ENCODE peak calls at places on chromosomes 7 and 10, in six cellular contexts. One of them, this sample, is unnamed.

GRCh38 chr10:11224792-11225448 is 207.2 kb downstream of the CELF2 start:
- DNase-seq in T-cell: no peak
- DNase-seq in type B pancreatic cell: no peak
- DNase-seq in gastrocnemius medialis: no peak
- DNase-seq in stimulated activated CD4-positive, alpha-beta T cell treated with anti-CD3 and anti-CD28 coated beads, Interleukin-12 subunit alpha, Interleukin-12 subunit beta, amount 100 ng/mL, for 48 hours: no peak
- DNase-seq in stimulated activated CD8-positive, alpha-beta memory T cell treated with anti-CD3 and anti-CD28 coated beads, Interleukin-12 subunit alpha, Interleukin-12 subunit beta, amount 100 ng/mL, for 1 hour: no peak
- DNase-seq in this sample: no peak

GRCh38 chr10:131777162-131777561 is 123.6 kb upstream of the PPP2R2D start:
- DNase-seq in T-cell: no peak
- DNase-seq in type B pancreatic cell: no peak
- DNase-seq in gastrocnemius medialis: no peak
- DNase-seq in stimulated activated CD4-positive, alpha-beta T cell treated with anti-CD3 and anti-CD28 coated beads, Interleukin-12 subunit alpha, Interleukin-12 subunit beta, amount 100 ng/mL, for 48 hours: no peak
- DNase-seq in stimulated activated CD8-positive, alpha-beta memory T cell treated with anti-CD3 and anti-CD28 coated beads, Interleukin-12 subunit alpha, Interleukin-12 subunit beta, amount 100 ng/mL, for 1 hour: no peak
- DNase-seq in this sample: no peak

GRCh38 chr10:69438531-69439349 is 12.5 kb upstream of the TSPAN15 start:
- DNase-seq in T-cell: no peak
- DNase-seq in type B pancreatic cell: no peak
- DNase-seq in gastrocnemius medialis: peak
- DNase-seq in stimulated activated CD4-positive, alpha-beta T cell treated with anti-CD3 and anti-CD28 coated beads, Interleukin-12 subunit alpha, Interleukin-12 subunit beta, amount 100 ng/mL, for 48 hours: no peak
- DNase-seq in stimulated activated CD8-positive, alpha-beta memory T cell treated with anti-CD3 and anti-CD28 coated beads, Interleukin-12 subunit alpha, Interleukin-12 subunit beta, amount 100 ng/mL, for 1 hour: no peak
- DNase-seq in this sample: no peak

GRCh38 chr7:68371985-68372384 is 1226.3 kb upstream of the AUTS2 start:
- DNase-seq in T-cell: no peak
- DNase-seq in type B pancreatic cell: no peak
- DNase-seq in gastrocnemius medialis: no peak
- DNase-seq in stimulated activated CD4-positive, alpha-beta T cell treated with anti-CD3 and anti-CD28 coated beads, Interleukin-12 subunit alpha, Interleukin-12 subunit beta, amount 100 ng/mL, for 48 hours: no peak
- DNase-seq in stimulated activated CD8-positive, alpha-beta memory T cell treated with anti-CD3 and anti-CD28 coated beads, Interleukin-12 subunit alpha, Interleukin-12 subunit beta, amount 100 ng/mL, for 1 hour: no peak
- DNase-seq in this sample: no peak

GRCh38 chr10:132207536-132208488 is 21.1 kb downstream of the DPYSL4 start:
- DNase-seq in T-cell: no peak
- DNase-seq in type B pancreatic cell: no peak
- DNase-seq in gastrocnemius medialis: no peak
- DNase-seq in stimulated activated CD4-positive, alpha-beta T cell treated with anti-CD3 and anti-CD28 coated beads, Interleukin-12 subunit alpha, Interleukin-12 subunit beta, amount 100 ng/mL, for 48 hours: no peak
- DNase-seq in stimulated activated CD8-positive, alpha-beta memory T cell treated with anti-CD3 and anti-CD28 coated beads, Interleukin-12 subunit alpha, Interleukin-12 subunit beta, amount 100 ng/mL, for 1 hour: no peak
- DNase-seq in this sample: no peak

GRCh38 chr7:27603813-27604212 is 58.9 kb downstream of the HIBADH start:
- DNase-seq in T-cell: no peak
- DNase-seq in type B pancreatic cell: no peak
- DNase-seq in gastrocnemius medialis: no peak
- DNase-seq in stimulated activated CD4-positive, alpha-beta T cell treated with anti-CD3 and anti-CD28 coated beads, Interleukin-12 subunit alpha, Interleukin-12 subunit beta, amount 100 ng/mL, for 48 hours: no peak
- DNase-seq in stimulated activated CD8-positive, alpha-beta memory T cell treated with anti-CD3 and anti-CD28 coated beads, Interleukin-12 subunit alpha, Interleukin-12 subunit beta, amount 100 ng/mL, for 1 hour: no peak
- DNase-seq in this sample: no peak

GRCh38 chr7:40799493-40800406 is 664.9 kb downstream of the SUGCT start:
- DNase-seq in T-cell: no peak
- DNase-seq in type B pancreatic cell: no peak
- DNase-seq in gastrocnemius medialis: no peak
- DNase-seq in stimulated activated CD4-positive, alpha-beta T cell treated with anti-CD3 and anti-CD28 coated beads, Interleukin-12 subunit alpha, Interleukin-12 subunit beta, amount 100 ng/mL, for 48 hours: no peak
- DNase-seq in stimulated activated CD8-positive, alpha-beta memory T cell treated with anti-CD3 and anti-CD28 coated beads, Interleukin-12 subunit alpha, Interleukin-12 subunit beta, amount 100 ng/mL, for 1 hour: no peak
- DNase-seq in this sample: no peak

GRCh38 chr7:1100886-1101579 is 13.1 kb downstream of the GPER1 start:
- DNase-seq in T-cell: no peak
- DNase-seq in type B pancreatic cell: no peak
- DNase-seq in gastrocnemius medialis: no peak
- DNase-seq in stimulated activated CD4-positive, alpha-beta T cell treated with anti-CD3 and anti-CD28 coated beads, Interleukin-12 subunit alpha, Interleukin-12 subunit beta, amount 100 ng/mL, for 48 hours: no peak
- DNase-seq in stimulated activated CD8-positive, alpha-beta memory T cell treated with anti-CD3 and anti-CD28 coated beads, Interleukin-12 subunit alpha, Interleukin-12 subunit beta, amount 100 ng/mL, for 1 hour: no peak
- DNase-seq in this sample: no peak

GRCh38 chr7:26051021-26051420 is 101.0 kb upstream of the NFE2L3 start:
- DNase-seq in T-cell: no peak
- DNase-seq in type B pancreatic cell: no peak
- DNase-seq in gastrocnemius medialis: no peak
- DNase-seq in stimulated activated CD4-positive, alpha-beta T cell treated with anti-CD3 and anti-CD28 coated beads, Interleukin-12 subunit alpha, Interleukin-12 subunit beta, amount 100 ng/mL, for 48 hours: no peak
- DNase-seq in stimulated activated CD8-positive, alpha-beta memory T cell treated with anti-CD3 and anti-CD28 coated beads, Interleukin-12 subunit alpha, Interleukin-12 subunit beta, amount 100 ng/mL, for 1 hour: no peak
- DNase-seq in this sample: no peak

GRCh38 chr7:139481364-139481763 is 2.1 kb downstream of the KLRG2 start:
- DNase-seq in T-cell: no peak
- DNase-seq in type B pancreatic cell: no peak
- DNase-seq in gastrocnemius medialis: no peak
- DNase-seq in stimulated activated CD4-positive, alpha-beta T cell treated with anti-CD3 and anti-CD28 coated beads, Interleukin-12 subunit alpha, Interleukin-12 subunit beta, amount 100 ng/mL, for 48 hours: no peak
- DNase-seq in stimulated activated CD8-positive, alpha-beta memory T cell treated with anti-CD3 and anti-CD28 coated beads, Interleukin-12 subunit alpha, Interleukin-12 subunit beta, amount 100 ng/mL, for 1 hour: no peak
- DNase-seq in this sample: no peak

GRCh38 chr10:5952731-5953385 is 24.5 kb downstream of the IL15RA start:
- DNase-seq in T-cell: no peak
- DNase-seq in type B pancreatic cell: no peak
- DNase-seq in gastrocnemius medialis: no peak
- DNase-seq in stimulated activated CD4-positive, alpha-beta T cell treated with anti-CD3 and anti-CD28 coated beads, Interleukin-12 subunit alpha, Interleukin-12 subunit beta, amount 100 ng/mL, for 48 hours: no peak
- DNase-seq in stimulated activated CD8-positive, alpha-beta memory T cell treated with anti-CD3 and anti-CD28 coated beads, Interleukin-12 subunit alpha, Interleukin-12 subunit beta, amount 100 ng/mL, for 1 hour: no peak
- DNase-seq in this sample: no peak

GRCh38 chr7:34385385-34385784 is 272.6 kb upstream of the NPSR1 start:
- DNase-seq in T-cell: no peak
- DNase-seq in type B pancreatic cell: no peak
- DNase-seq in gastrocnemius medialis: no peak
- DNase-seq in stimulated activated CD4-positive, alpha-beta T cell treated with anti-CD3 and anti-CD28 coated beads, Interleukin-12 subunit alpha, Interleukin-12 subunit beta, amount 100 ng/mL, for 48 hours: no peak
- DNase-seq in stimulated activated CD8-positive, alpha-beta memory T cell treated with anti-CD3 and anti-CD28 coated beads, Interleukin-12 subunit alpha, Interleukin-12 subunit beta, amount 100 ng/mL, for 1 hour: no peak
- DNase-seq in this sample: no peak

GRCh38 chr7:27235387-27236052 is 7.1 kb upstream of the EVX1 start:
- DNase-seq in T-cell: no peak
- DNase-seq in type B pancreatic cell: peak
- DNase-seq in gastrocnemius medialis: no peak
- DNase-seq in stimulated activated CD4-positive, alpha-beta T cell treated with anti-CD3 and anti-CD28 coated beads, Interleukin-12 subunit alpha, Interleukin-12 subunit beta, amount 100 ng/mL, for 48 hours: no peak
- DNase-seq in stimulated activated CD8-positive, alpha-beta memory T cell treated with anti-CD3 and anti-CD28 coated beads, Interleukin-12 subunit alpha, Interleukin-12 subunit beta, amount 100 ng/mL, for 1 hour: no peak
- DNase-seq in this sample: no peak

GRCh38 chr7:149881328-149882263 is 7.8 kb downstream of the ATP6V0E2 start:
- DNase-seq in T-cell: no peak
- DNase-seq in type B pancreatic cell: no peak
- DNase-seq in gastrocnemius medialis: no peak
- DNase-seq in stimulated activated CD4-positive, alpha-beta T cell treated with anti-CD3 and anti-CD28 coated beads, Interleukin-12 subunit alpha, Interleukin-12 subunit beta, amount 100 ng/mL, for 48 hours: no peak
- DNase-seq in stimulated activated CD8-positive, alpha-beta memory T cell treated with anti-CD3 and anti-CD28 coated beads, Interleukin-12 subunit alpha, Interleukin-12 subunit beta, amount 100 ng/mL, for 1 hour: no peak
- DNase-seq in this sample: no peak

GRCh38 chr7:5598769-5599371 is 175.2 kb upstream of the TNRC18 start:
- DNase-seq in T-cell: no peak
- DNase-seq in type B pancreatic cell: no peak
- DNase-seq in gastrocnemius medialis: no peak
- DNase-seq in stimulated activated CD4-positive, alpha-beta T cell treated with anti-CD3 and anti-CD28 coated beads, Interleukin-12 subunit alpha, Interleukin-12 subunit beta, amount 100 ng/mL, for 48 hours: no peak
- DNase-seq in stimulated activated CD8-positive, alpha-beta memory T cell treated with anti-CD3 and anti-CD28 coated beads, Interleukin-12 subunit alpha, Interleukin-12 subunit beta, amount 100 ng/mL, for 1 hour: no peak
- DNase-seq in this sample: no peak

GRCh38 chr10:59720377-59720776 is 10.7 kb upstream of the SLC16A9 start:
- DNase-seq in T-cell: no peak
- DNase-seq in type B pancreatic cell: no peak
- DNase-seq in gastrocnemius medialis: no peak
- DNase-seq in stimulated activated CD4-positive, alpha-beta T cell treated with anti-CD3 and anti-CD28 coated beads, Interleukin-12 subunit alpha, Interleukin-12 subunit beta, amount 100 ng/mL, for 48 hours: no peak
- DNase-seq in stimulated activated CD8-positive, alpha-beta memory T cell treated with anti-CD3 and anti-CD28 coated beads, Interleukin-12 subunit alpha, Interleukin-12 subunit beta, amount 100 ng/mL, for 1 hour: no peak
- DNase-seq in this sample: no peak

GRCh38 chr10:110513949-110514348 is 16.2 kb downstream of the DUSP5 start:
- DNase-seq in T-cell: no peak
- DNase-seq in type B pancreatic cell: no peak
- DNase-seq in gastrocnemius medialis: no peak
- DNase-seq in stimulated activated CD4-positive, alpha-beta T cell treated with anti-CD3 and anti-CD28 coated beads, Interleukin-12 subunit alpha, Interleukin-12 subunit beta, amount 100 ng/mL, for 48 hours: no peak
- DNase-seq in stimulated activated CD8-positive, alpha-beta memory T cell treated with anti-CD3 and anti-CD28 coated beads, Interleukin-12 subunit alpha, Interleukin-12 subunit beta, amount 100 ng/mL, for 1 hour: no peak
- DNase-seq in this sample: no peak

GRCh38 chr7:22718200-22718711 is 8.7 kb upstream of the IL6 start:
- DNase-seq in T-cell: no peak
- DNase-seq in type B pancreatic cell: no peak
- DNase-seq in gastrocnemius medialis: no peak
- DNase-seq in stimulated activated CD4-positive, alpha-beta T cell treated with anti-CD3 and anti-CD28 coated beads, Interleukin-12 subunit alpha, Interleukin-12 subunit beta, amount 100 ng/mL, for 48 hours: no peak
- DNase-seq in stimulated activated CD8-positive, alpha-beta memory T cell treated with anti-CD3 and anti-CD28 coated beads, Interleukin-12 subunit alpha, Interleukin-12 subunit beta, amount 100 ng/mL, for 1 hour: no peak
- DNase-seq in this sample: no peak

GRCh38 chr10:43928425-43928968 is 279.8 kb upstream of the ZNF32 start:
- DNase-seq in T-cell: no peak
- DNase-seq in type B pancreatic cell: no peak
- DNase-seq in gastrocnemius medialis: no peak
- DNase-seq in stimulated activated CD4-positive, alpha-beta T cell treated with anti-CD3 and anti-CD28 coated beads, Interleukin-12 subunit alpha, Interleukin-12 subunit beta, amount 100 ng/mL, for 48 hours: no peak
- DNase-seq in stimulated activated CD8-positive, alpha-beta memory T cell treated with anti-CD3 and anti-CD28 coated beads, Interleukin-12 subunit alpha, Interleukin-12 subunit beta, amount 100 ng/mL, for 1 hour: no peak
- DNase-seq in this sample: no peak

GRCh38 chr10:80497187-80498038 is 40.3 kb upstream of the SH2D4B start:
- DNase-seq in T-cell: no peak
- DNase-seq in type B pancreatic cell: no peak
- DNase-seq in gastrocnemius medialis: peak
- DNase-seq in stimulated activated CD4-positive, alpha-beta T cell treated with anti-CD3 and anti-CD28 coated beads, Interleukin-12 subunit alpha, Interleukin-12 subunit beta, amount 100 ng/mL, for 48 hours: no peak
- DNase-seq in stimulated activated CD8-positive, alpha-beta memory T cell treated with anti-CD3 and anti-CD28 coated beads, Interleukin-12 subunit alpha, Interleukin-12 subunit beta, amount 100 ng/mL, for 1 hour: no peak
- DNase-seq in this sample: no peak

GRCh38 chr10:96118604-96119450 is 11.3 kb upstream of the ZNF518A start:
- DNase-seq in T-cell: no peak
- DNase-seq in type B pancreatic cell: no peak
- DNase-seq in gastrocnemius medialis: no peak
- DNase-seq in stimulated activated CD4-positive, alpha-beta T cell treated with anti-CD3 and anti-CD28 coated beads, Interleukin-12 subunit alpha, Interleukin-12 subunit beta, amount 100 ng/mL, for 48 hours: no peak
- DNase-seq in stimulated activated CD8-positive, alpha-beta memory T cell treated with anti-CD3 and anti-CD28 coated beads, Interleukin-12 subunit alpha, Interleukin-12 subunit beta, amount 100 ng/mL, for 1 hour: no peak
- DNase-seq in this sample: no peak

GRCh38 chr7:125336326-125336725 is 406.7 kb upstream of the POT1 start:
- DNase-seq in T-cell: no peak
- DNase-seq in type B pancreatic cell: no peak
- DNase-seq in gastrocnemius medialis: no peak
- DNase-seq in stimulated activated CD4-positive, alpha-beta T cell treated with anti-CD3 and anti-CD28 coated beads, Interleukin-12 subunit alpha, Interleukin-12 subunit beta, amount 100 ng/mL, for 48 hours: no peak
- DNase-seq in stimulated activated CD8-positive, alpha-beta memory T cell treated with anti-CD3 and anti-CD28 coated beads, Interleukin-12 subunit alpha, Interleukin-12 subunit beta, amount 100 ng/mL, for 1 hour: no peak
- DNase-seq in this sample: no peak

GRCh38 chr7:50339990-50340500 is 35.5 kb downstream of the IKZF1 start:
- DNase-seq in T-cell: peak
- DNase-seq in type B pancreatic cell: no peak
- DNase-seq in gastrocnemius medialis: no peak
- DNase-seq in stimulated activated CD4-positive, alpha-beta T cell treated with anti-CD3 and anti-CD28 coated beads, Interleukin-12 subunit alpha, Interleukin-12 subunit beta, amount 100 ng/mL, for 48 hours: no peak
- DNase-seq in stimulated activated CD8-positive, alpha-beta memory T cell treated with anti-CD3 and anti-CD28 coated beads, Interleukin-12 subunit alpha, Interleukin-12 subunit beta, amount 100 ng/mL, for 1 hour: no peak
- DNase-seq in this sample: no peak

GRCh38 chr7:95933618-95934017 is 161.3 kb downstream of the DYNC1I1 start:
- DNase-seq in T-cell: no peak
- DNase-seq in type B pancreatic cell: no peak
- DNase-seq in gastrocnemius medialis: no peak
- DNase-seq in stimulated activated CD4-positive, alpha-beta T cell treated with anti-CD3 and anti-CD28 coated beads, Interleukin-12 subunit alpha, Interleukin-12 subunit beta, amount 100 ng/mL, for 48 hours: no peak
- DNase-seq in stimulated activated CD8-positive, alpha-beta memory T cell treated with anti-CD3 and anti-CD28 coated beads, Interleukin-12 subunit alpha, Interleukin-12 subunit beta, amount 100 ng/mL, for 1 hour: no peak
- DNase-seq in this sample: no peak

GRCh38 chr7:134845461-134845860 is 66.0 kb downstream of the CALD1 start:
- DNase-seq in T-cell: no peak
- DNase-seq in type B pancreatic cell: no peak
- DNase-seq in gastrocnemius medialis: no peak
- DNase-seq in stimulated activated CD4-positive, alpha-beta T cell treated with anti-CD3 and anti-CD28 coated beads, Interleukin-12 subunit alpha, Interleukin-12 subunit beta, amount 100 ng/mL, for 48 hours: no peak
- DNase-seq in stimulated activated CD8-positive, alpha-beta memory T cell treated with anti-CD3 and anti-CD28 coated beads, Interleukin-12 subunit alpha, Interleukin-12 subunit beta, amount 100 ng/mL, for 1 hour: no peak
- DNase-seq in this sample: no peak

GRCh38 chr7:27170936-27171635 is 3.0 kb downstream of the HOXA10 start:
- DNase-seq in T-cell: no peak
- DNase-seq in type B pancreatic cell: no peak
- DNase-seq in gastrocnemius medialis: peak
- DNase-seq in stimulated activated CD4-positive, alpha-beta T cell treated with anti-CD3 and anti-CD28 coated beads, Interleukin-12 subunit alpha, Interleukin-12 subunit beta, amount 100 ng/mL, for 48 hours: no peak
- DNase-seq in stimulated activated CD8-positive, alpha-beta memory T cell treated with anti-CD3 and anti-CD28 coated beads, Interleukin-12 subunit alpha, Interleukin-12 subunit beta, amount 100 ng/mL, for 1 hour: no peak
- DNase-seq in this sample: no peak

GRCh38 chr7:100169147-100169850 is 882 bp upstream of the GAL3ST4 start:
- DNase-seq in T-cell: peak
- DNase-seq in type B pancreatic cell: no peak
- DNase-seq in gastrocnemius medialis: no peak
- DNase-seq in stimulated activated CD4-positive, alpha-beta T cell treated with anti-CD3 and anti-CD28 coated beads, Interleukin-12 subunit alpha, Interleukin-12 subunit beta, amount 100 ng/mL, for 48 hours: no peak
- DNase-seq in stimulated activated CD8-positive, alpha-beta memory T cell treated with anti-CD3 and anti-CD28 coated beads, Interleukin-12 subunit alpha, Interleukin-12 subunit beta, amount 100 ng/mL, for 1 hour: no peak
- DNase-seq in this sample: peak

GRCh38 chr10:121085386-121085785 is 234.2 kb downstream of the WDR11 start:
- DNase-seq in T-cell: no peak
- DNase-seq in type B pancreatic cell: no peak
- DNase-seq in gastrocnemius medialis: no peak
- DNase-seq in stimulated activated CD4-positive, alpha-beta T cell treated with anti-CD3 and anti-CD28 coated beads, Interleukin-12 subunit alpha, Interleukin-12 subunit beta, amount 100 ng/mL, for 48 hours: no peak
- DNase-seq in stimulated activated CD8-positive, alpha-beta memory T cell treated with anti-CD3 and anti-CD28 coated beads, Interleukin-12 subunit alpha, Interleukin-12 subunit beta, amount 100 ng/mL, for 1 hour: no peak
- DNase-seq in this sample: no peak

GRCh38 chr7:123494193-123494796 is 40.1 kb downstream of the IQUB start:
- DNase-seq in T-cell: peak
- DNase-seq in type B pancreatic cell: no peak
- DNase-seq in gastrocnemius medialis: no peak
- DNase-seq in stimulated activated CD4-positive, alpha-beta T cell treated with anti-CD3 and anti-CD28 coated beads, Interleukin-12 subunit alpha, Interleukin-12 subunit beta, amount 100 ng/mL, for 48 hours: no peak
- DNase-seq in stimulated activated CD8-positive, alpha-beta memory T cell treated with anti-CD3 and anti-CD28 coated beads, Interleukin-12 subunit alpha, Interleukin-12 subunit beta, amount 100 ng/mL, for 1 hour: no peak
- DNase-seq in this sample: no peak

GRCh38 chr10:31154996-31155395 is 123.3 kb upstream of the ZNF438 start:
- DNase-seq in T-cell: no peak
- DNase-seq in type B pancreatic cell: no peak
- DNase-seq in gastrocnemius medialis: no peak
- DNase-seq in stimulated activated CD4-positive, alpha-beta T cell treated with anti-CD3 and anti-CD28 coated beads, Interleukin-12 subunit alpha, Interleukin-12 subunit beta, amount 100 ng/mL, for 48 hours: no peak
- DNase-seq in stimulated activated CD8-positive, alpha-beta memory T cell treated with anti-CD3 and anti-CD28 coated beads, Interleukin-12 subunit alpha, Interleukin-12 subunit beta, amount 100 ng/mL, for 1 hour: no peak
- DNase-seq in this sample: no peak

GRCh38 chr10:5283305-5284158 is 81.2 kb upstream of the UCN3 start:
- DNase-seq in T-cell: peak
- DNase-seq in type B pancreatic cell: no peak
- DNase-seq in gastrocnemius medialis: peak
- DNase-seq in stimulated activated CD4-positive, alpha-beta T cell treated with anti-CD3 and anti-CD28 coated beads, Interleukin-12 subunit alpha, Interleukin-12 subunit beta, amount 100 ng/mL, for 48 hours: peak
- DNase-seq in stimulated activated CD8-positive, alpha-beta memory T cell treated with anti-CD3 and anti-CD28 coated beads, Interleukin-12 subunit alpha, Interleukin-12 subunit beta, amount 100 ng/mL, for 1 hour: no peak
- DNase-seq in this sample: peak

GRCh38 chr7:129225206-129225930 is 538 bp downstream of the AHCYL2 start:
- DNase-seq in T-cell: peak
- DNase-seq in type B pancreatic cell: peak
- DNase-seq in gastrocnemius medialis: peak
- DNase-seq in stimulated activated CD4-positive, alpha-beta T cell treated with anti-CD3 and anti-CD28 coated beads, Interleukin-12 subunit alpha, Interleukin-12 subunit beta, amount 100 ng/mL, for 48 hours: peak
- DNase-seq in stimulated activated CD8-positive, alpha-beta memory T cell treated with anti-CD3 and anti-CD28 coated beads, Interleukin-12 subunit alpha, Interleukin-12 subunit beta, amount 100 ng/mL, for 1 hour: peak
- DNase-seq in this sample: peak

GRCh38 chr10:124993728-124994451 is 52.0 kb downstream of the ZRANB1 start:
- DNase-seq in T-cell: no peak
- DNase-seq in type B pancreatic cell: peak
- DNase-seq in gastrocnemius medialis: no peak
- DNase-seq in stimulated activated CD4-positive, alpha-beta T cell treated with anti-CD3 and anti-CD28 coated beads, Interleukin-12 subunit alpha, Interleukin-12 subunit beta, amount 100 ng/mL, for 48 hours: no peak
- DNase-seq in stimulated activated CD8-positive, alpha-beta memory T cell treated with anti-CD3 and anti-CD28 coated beads, Interleukin-12 subunit alpha, Interleukin-12 subunit beta, amount 100 ng/mL, for 1 hour: no peak
- DNase-seq in this sample: no peak

GRCh38 chr10:32972454-32972853 is 14.4 kb upstream of the ITGB1 start:
- DNase-seq in T-cell: no peak
- DNase-seq in type B pancreatic cell: no peak
- DNase-seq in gastrocnemius medialis: no peak
- DNase-seq in stimulated activated CD4-positive, alpha-beta T cell treated with anti-CD3 and anti-CD28 coated beads, Interleukin-12 subunit alpha, Interleukin-12 subunit beta, amount 100 ng/mL, for 48 hours: no peak
- DNase-seq in stimulated activated CD8-positive, alpha-beta memory T cell treated with anti-CD3 and anti-CD28 coated beads, Interleukin-12 subunit alpha, Interleukin-12 subunit beta, amount 100 ng/mL, for 1 hour: no peak
- DNase-seq in this sample: no peak

GRCh38 chr7:95420996-95421846 is 13.6 kb downstream of the PON2 start:
- DNase-seq in T-cell: no peak
- DNase-seq in type B pancreatic cell: no peak
- DNase-seq in gastrocnemius medialis: no peak
- DNase-seq in stimulated activated CD4-positive, alpha-beta T cell treated with anti-CD3 and anti-CD28 coated beads, Interleukin-12 subunit alpha, Interleukin-12 subunit beta, amount 100 ng/mL, for 48 hours: no peak
- DNase-seq in stimulated activated CD8-positive, alpha-beta memory T cell treated with anti-CD3 and anti-CD28 coated beads, Interleukin-12 subunit alpha, Interleukin-12 subunit beta, amount 100 ng/mL, for 1 hour: no peak
- DNase-seq in this sample: no peak

GRCh38 chr10:25465582-25466372 is 291.0 kb downstream of the GPR158 start:
- DNase-seq in T-cell: no peak
- DNase-seq in type B pancreatic cell: no peak
- DNase-seq in gastrocnemius medialis: no peak
- DNase-seq in stimulated activated CD4-positive, alpha-beta T cell treated with anti-CD3 and anti-CD28 coated beads, Interleukin-12 subunit alpha, Interleukin-12 subunit beta, amount 100 ng/mL, for 48 hours: no peak
- DNase-seq in stimulated activated CD8-positive, alpha-beta memory T cell treated with anti-CD3 and anti-CD28 coated beads, Interleukin-12 subunit alpha, Interleukin-12 subunit beta, amount 100 ng/mL, for 1 hour: no peak
- DNase-seq in this sample: no peak

This sample was measured in CD8-positive, alpha-beta T cell.